ENCODE peak calls at places on chromosomes 5 and 9, in ten cellular contexts. L is tibial nerve, X is sigmoid colon, V is esophagus muscularis mucosa, J is K562, F is suprapubic skin, T is A549, W is transverse colon, K is ovary, Y is H1. H is an unnamed sample.

GRCh38 chr5:57939771-57940170 is 457.2 kb upstream of the ACTBL2 start:
- DNase-seq in L (no peak), X (no peak), V (no peak), J (no peak), F (no peak), T (no peak), W (no peak), K (no peak), Y (no peak), H (no peak)

GRCh38 chr9:113475992-113476391 is 12.5 kb downstream of the RGS3 start:
- DNase-seq in L (no peak), X (peak; percentile 12), V (no peak), J (no peak), F (peak; percentile 6), T (no peak), W (no peak), K (no peak), Y (no peak), H (no peak)

GRCh38 chr5:126015244-126016054 is 407.8 kb upstream of the GRAMD2B start:
- DNase-seq in L (no peak), X (no peak), V (no peak), J (no peak), F (no peak), T (no peak), W (no peak), K (no peak), Y (no peak), H (no peak)

GRCh38 chr9:112487799-112488345 is 1.2 kb downstream of the KIAA1958 start:
- DNase-seq in L (no peak), X (no peak), V (no peak), J (no peak), F (no peak), T (no peak), W (no peak), K (no peak), Y (no peak), H (no peak)

GRCh38 chr5:150622157-150622556 is 18.3 kb upstream of the SYNPO start:
- DNase-seq in L (no peak), X (no peak), V (no peak), J (no peak), F (no peak), T (no peak), W (no peak), K (no peak), Y (no peak), H (no peak)

GRCh38 chr9:132990781-132991180 is 12.3 kb downstream of the GFI1B start:
- DNase-seq in L (no peak), X (no peak), V (no peak), J (no peak), F (no peak), T (no peak), W (no peak), K (no peak), Y (no peak), H (no peak)

GRCh38 chr5:174424219-174425053 is 299.9 kb upstream of the MSX2 start:
- DNase-seq in L (no peak), X (no peak), V (peak; percentile 45), J (no peak), F (no peak), T (no peak), W (no peak), K (no peak), Y (no peak), H (no peak)

GRCh38 chr5:156783092-156783491 is 67.0 kb upstream of the PPP1R2B start:
- DNase-seq in L (no peak), X (no peak), V (no peak), J (no peak), F (no peak), T (no peak), W (no peak), K (no peak), Y (no peak), H (no peak)

DNA sequence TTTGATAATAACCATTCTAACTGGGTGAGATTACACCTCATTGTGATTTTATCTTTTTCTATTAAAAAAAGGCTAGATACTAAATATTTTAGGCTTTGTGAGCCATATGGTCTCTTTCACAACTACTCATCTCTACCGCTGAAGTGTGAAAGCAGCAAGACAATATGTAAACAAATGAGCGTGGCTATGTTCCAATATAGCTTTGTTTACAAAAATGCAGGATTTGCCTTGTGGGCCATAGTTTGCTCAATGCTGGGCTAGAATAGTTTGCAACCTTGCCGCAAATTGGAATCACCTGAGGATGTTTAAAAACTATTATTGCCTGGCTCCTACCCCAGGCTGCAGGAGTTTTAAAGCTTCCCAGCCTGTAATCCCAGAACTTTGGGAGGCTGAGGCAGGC is 10.2 kb upstream of the GPR150 start:
- DNase-seq in L (no peak), X (no peak), V (no peak), J (no peak), F (no peak), T (no peak), W (no peak), K (no peak), Y (no peak), H (no peak)
- H3K4me3 ChIP-seq in L (no peak overlapping the region), X (no peak overlapping the region), V (no peak overlapping the region), J (no peak overlapping the region), F (no peak overlapping the region), T (no peak overlapping the region), W (no peak overlapping the region), K (no peak overlapping the region), Y (no peak overlapping the region), H (no peak overlapping the region)

GRCh38 chr9:99253134-99253533 is 31.1 kb downstream of the SEC61B start:
- DNase-seq in L (no peak), X (no peak), V (no peak), J (no peak), F (no peak), T (no peak), W (no peak), K (no peak), Y (no peak), H (no peak)
- TF ChIP-seq POLR2A in L (no peak), X (no peak), V (no peak), J (no peak), F (no peak), T (no peak), W (no peak), K (no peak), Y (no peak), H (no peak)

GRCh38 chr5:122901346-122901745 is 55.9 kb downstream of the SNX24 start:
- DNase-seq in L (no peak), X (no peak), V (no peak), J (no peak), F (no peak), T (no peak), W (no peak), K (no peak), Y (no peak), H (no peak)
- TF ChIP-seq EP300 in L (no peak), X (no peak), V (no peak), J (no peak), F (no peak), T (no peak), W (no peak), K (no peak), Y (no peak), H (no peak)

GRCh38 chr9:126614088-126614454 is 343 bp downstream of the LMX1B start:
- DNase-seq in L (no peak), X (peak; percentile 60), V (no peak), J (no peak), F (no peak), T (no peak), W (no peak), K (no peak), Y (no peak), H (no peak)
- H3K4me3 ChIP-seq in L (no peak overlapping the region), X (no peak overlapping the region), V (peak overlapping the region; percentile 44), J (no peak overlapping the region), F (peak overlapping the region; percentile 57), T (peak overlapping the region; percentile 79), W (no peak overlapping the region), K (no peak overlapping the region), Y (peak overlapping the region; percentile 20), H (no peak overlapping the region)

GRCh38 chr5:24065786-24066185 is 558.4 kb downstream of the PRDM9 start:
- DNase-seq in L (no peak), X (no peak), V (no peak), J (no peak), F (no peak), T (no peak), W (no peak), K (no peak), Y (no peak), H (no peak)
- TF ChIP-seq POLR2A in L (no peak), X (no peak), V (no peak), J (no peak), F (no peak), T (no peak), W (no peak), K (no peak), Y (no peak), H (no peak)

DNA sequence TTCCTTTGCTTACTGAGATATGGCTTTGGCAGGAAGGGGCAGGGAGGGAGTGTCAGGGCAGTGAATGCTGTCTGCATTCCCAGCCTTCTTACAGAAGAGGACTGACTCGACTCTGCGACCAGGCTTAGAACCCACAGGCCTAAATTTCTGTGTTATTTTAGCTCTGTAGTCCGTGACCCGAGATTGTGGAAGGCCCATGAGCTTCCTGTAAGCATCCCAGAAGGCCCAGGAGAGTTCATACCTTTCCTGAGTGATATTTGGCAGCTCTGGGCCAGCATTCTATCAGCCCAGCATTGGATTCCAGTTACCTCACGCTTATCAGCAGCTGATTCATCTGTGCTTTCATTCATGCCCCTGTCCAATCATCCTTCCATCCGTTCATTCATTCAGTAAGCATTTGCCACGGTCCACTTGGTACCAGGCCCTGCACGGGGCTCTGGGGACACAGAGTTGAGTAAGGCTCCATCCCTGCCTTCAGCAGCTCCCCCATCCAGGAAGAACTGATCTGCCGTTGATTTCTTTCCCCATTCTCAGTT is 28.2 kb upstream of the RPL26L1 start:
- DNase-seq in L (peak; percentile 35), X (no peak), V (no peak), J (no peak), F (no peak), T (peak; percentile 83), W (no peak), K (no peak), Y (no peak), H (no peak)
- TF ChIP-seq EP300 in L (peak; percentile 58), X (no peak), V (no peak), J (no peak), F (no peak), T (peak; percentile 73), W (no peak), K (no peak), Y (no peak), H (no peak)

GRCh38 chr5:138438724-138439536 is at the start of gene REEP2:
- DNase-seq in L (no peak), X (no peak), V (no peak), J (peak; percentile 78), F (no peak), T (peak; percentile 62), W (peak; percentile 25), K (peak; percentile 47), Y (peak; percentile 34), H (peak; percentile 55)
- H3K4me3 ChIP-seq in L (peak within 1 kb of the TSS; percentile 27), X (peak within 1 kb of the TSS; percentile 39), V (peak within 1 kb of the TSS; percentile 61), J (peak within 1 kb of the TSS; percentile 48), F (peak within 1 kb of the TSS; percentile 54), T (peak within 1 kb of the TSS; percentile 57), W (peak within 1 kb of the TSS; percentile 32), K (peak within 1 kb of the TSS; percentile 29), Y (peak within 1 kb of the TSS; percentile 78), H (peak within 1 kb of the TSS; percentile 50)